ENCODE peak calls at places on chromosome 6, in five cellular contexts. A is AG09319, J is A549, B is tibial nerve, U is sigmoid colon. X is an unnamed sample.

GRCh38 chr6:12288211-12288618 is 1.9 kb upstream of the EDN1 start:
- DNase-seq in A (no peak), J (no peak), B (no peak), U (no peak), X (peak)

GRCh38 chr6:150395388-150396009 is 26.7 kb downstream of the IYD start:
- DNase-seq in A (no peak), J (peak), B (no peak), U (no peak), X (peak)

GRCh38 chr6:157036245-157036681 is 259.1 kb downstream of the ARID1B start:
- DNase-seq in A (no peak), J (no peak), B (no peak), U (no peak), X (no peak)

GRCh38 chr6:147759088-147759487 is 250.6 kb downstream of the SAMD5 start:
- DNase-seq in A (peak), J (no peak), B (no peak), U (no peak), X (no peak)

GRCh38 chr6:88165877-88166492 is at the start of gene CNR1:
- DNase-seq in A (peak), J (peak), B (peak), U (peak), X (peak)

GRCh38 chr6:82331031-82331773 is 32.4 kb upstream of the TPBG start:
- DNase-seq in A (peak), J (peak), B (no peak), U (no peak), X (no peak)

GRCh38 chr6:126063512-126064146 is 77.3 kb downstream of the TRMT11 start:
- DNase-seq in A (no peak), J (no peak), B (no peak), U (no peak), X (no peak)

GRCh38 chr6:150143521-150144293 is 863 bp downstream of the PPP1R14C start:
- DNase-seq in A (no peak), J (no peak), B (no peak), U (no peak), X (peak)

GRCh38 chr6:131924881-131925474 is 26.2 kb downstream of the CCN2 start:
- DNase-seq in A (no peak), J (peak), B (no peak), U (no peak), X (no peak)

GRCh38 chr6:134630468-134631180 is 312.7 kb upstream of the SGK1 start:
- DNase-seq in A (no peak), J (no peak), B (no peak), U (no peak), X (no peak)

GRCh38 chr6:109330263-109330662 is 52.0 kb downstream of the CD164 start:
- DNase-seq in A (no peak), J (no peak), B (no peak), U (no peak), X (no peak)

GRCh38 chr6:22612241-22612640 is 42.9 kb downstream of the HDGFL1 start:
- DNase-seq in A (no peak), J (no peak), B (no peak), U (no peak), X (no peak)

GRCh38 chr6:53279301-53279700 is 69.4 kb downstream of the ELOVL5 start:
- DNase-seq in A (no peak), J (no peak), B (no peak), U (no peak), X (no peak)

GRCh38 chr6:2766767-2767314 is 1.6 kb downstream of the WRNIP1 start:
- DNase-seq in A (no peak), J (no peak), B (no peak), U (no peak), X (no peak)

GRCh38 chr6:15786846-15787245 is 124.0 kb upstream of the DTNBP1 start:
- DNase-seq in A (no peak), J (no peak), B (no peak), U (no peak), X (no peak)

GRCh38 chr6:53623497-53623896 is 42.1 kb downstream of the KLHL31 start:
- DNase-seq in A (no peak), J (no peak), B (no peak), U (no peak), X (no peak)

GRCh38 chr6:5261545-5262109 is 314 bp downstream of the FARS2 start:
- DNase-seq in A (no peak), J (no peak), B (no peak), U (no peak), X (no peak)

GRCh38 chr6:16660157-16660497 is 101.1 kb downstream of the ATXN1 start:
- DNase-seq in A (no peak), J (no peak), B (no peak), U (no peak), X (no peak)

GRCh38 chr6:160221423-160221822 is 37.2 kb downstream of the SLC22A2 start:
- DNase-seq in A (no peak), J (no peak), B (no peak), U (no peak), X (no peak)
- TF ChIP-seq CTCF in A (no peak), J (peak), B (no peak), U (peak), X (no peak)

DNA sequence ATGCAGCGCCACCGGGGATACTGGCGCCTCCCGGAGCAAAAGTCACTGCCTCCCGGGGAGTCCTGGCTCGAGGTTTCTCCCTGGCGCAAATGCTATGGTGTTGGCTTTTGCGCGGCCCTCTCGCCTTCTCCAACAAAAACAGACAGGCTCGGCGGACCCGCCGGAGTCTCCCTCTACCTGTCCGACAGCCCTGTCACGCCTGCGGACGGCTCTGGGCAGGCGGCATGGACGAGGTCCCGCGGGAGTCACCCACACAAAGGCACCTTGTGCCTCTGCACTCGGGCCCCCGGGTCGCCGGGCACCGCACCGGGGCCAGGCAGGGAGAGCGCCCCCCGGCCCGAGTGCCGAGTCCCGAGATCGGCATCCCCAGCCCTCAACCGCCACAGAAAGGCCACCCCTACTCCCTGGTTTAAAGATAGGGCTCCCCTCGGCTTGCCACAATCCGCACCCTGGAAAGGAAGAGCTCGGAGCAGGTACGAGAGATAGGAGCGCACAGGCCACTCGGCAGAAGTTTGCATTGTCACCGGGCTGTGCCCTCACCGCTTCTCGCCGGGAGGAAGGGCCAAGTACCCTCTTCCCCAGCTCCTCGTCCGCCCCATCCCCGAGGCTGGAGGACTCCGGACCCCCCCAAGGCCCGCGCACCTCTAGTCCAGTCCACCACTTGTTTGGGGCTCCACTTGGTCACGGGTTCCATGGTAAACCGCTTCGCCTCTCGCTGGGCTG is 903 bp downstream of the CNKSR3 start:
- DNase-seq in A (no peak), J (no peak), B (no peak), U (peak), X (peak)
- TF ChIP-seq CTCF in A (no peak), J (no peak), B (no peak), U (no peak), X (no peak)

GRCh38 chr6:36829919-36830544 is 9.2 kb downstream of the CPNE5 start:
- DNase-seq in A (no peak), J (no peak), B (peak), U (peak), X (no peak)

GRCh38 chr6:36830577-36830976 is 8.7 kb downstream of the CPNE5 start:
- DNase-seq in A (no peak), J (no peak), B (no peak), U (no peak), X (no peak)

GRCh38 chr6:36833182-36833789 is 6.0 kb downstream of the CPNE5 start:
- DNase-seq in A (no peak), J (no peak), B (no peak), U (no peak), X (no peak)

GRCh38 chr6:36834576-36835293 is 4.5 kb downstream of the CPNE5 start:
- DNase-seq in A (no peak), J (no peak), B (no peak), U (no peak), X (no peak)

GRCh38 chr6:36832313-36832712 is 6.9 kb downstream of the CPNE5 start:
- DNase-seq in A (no peak), J (no peak), B (no peak), U (no peak), X (no peak)
- TF ChIP-seq CTCF in A (no peak), J (no peak), B (no peak), U (no peak), X (no peak)

DNA sequence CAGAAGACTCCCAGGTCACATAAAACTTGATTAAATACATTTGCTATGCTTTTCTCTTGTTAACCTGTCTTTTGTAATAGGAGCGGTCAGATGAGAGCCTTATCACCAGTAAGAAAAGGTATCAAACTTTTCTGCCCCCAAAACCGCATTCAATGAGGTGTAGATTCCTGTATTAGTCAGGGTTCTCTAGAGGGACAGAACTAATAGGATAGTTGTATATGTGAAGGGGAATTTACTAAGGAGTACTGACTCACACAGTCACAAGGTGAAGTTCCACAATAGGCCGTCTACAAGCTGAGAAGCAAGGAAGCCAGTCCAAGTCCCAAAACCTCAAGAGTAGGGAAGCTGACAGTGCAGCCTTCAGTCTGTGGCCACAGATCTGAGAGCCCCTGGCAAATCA is 32.7 kb downstream of the PTPRK start:
- DNase-seq in A (no peak), J (no peak), B (no peak), U (no peak), X (peak)
- TF ChIP-seq CTCF in A (no peak), J (no peak), B (no peak), U (no peak), X (no peak)

DNA sequence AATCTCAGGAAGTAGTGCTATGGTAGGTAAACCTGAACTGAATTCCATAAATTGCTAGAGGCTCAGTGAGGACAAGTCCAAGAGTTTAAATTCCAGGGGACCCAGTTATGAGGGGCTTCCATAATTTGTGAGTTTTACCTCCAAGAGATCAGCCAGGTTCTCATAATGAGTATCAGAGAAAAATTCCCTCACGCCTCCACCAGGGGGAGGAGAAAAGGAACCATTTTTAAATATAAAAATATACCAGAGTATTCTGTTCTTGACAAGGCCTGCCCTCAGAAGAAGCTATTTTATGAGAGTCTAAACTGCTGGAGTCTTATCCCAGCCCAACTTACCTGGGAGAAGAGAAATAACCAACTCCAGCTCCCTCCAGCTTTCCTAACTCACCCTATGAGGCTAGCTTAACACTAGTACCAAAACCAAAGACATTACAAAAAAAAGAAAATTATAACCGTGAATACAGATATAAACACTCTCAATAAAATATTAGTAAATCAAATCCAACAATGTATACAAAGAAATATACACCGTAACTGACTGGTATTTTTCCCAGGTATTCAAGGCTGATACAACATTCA is 158.7 kb downstream of the TFAP2A start:
- DNase-seq in A (no peak), J (peak), B (no peak), U (no peak), X (peak)
- TF ChIP-seq CTCF in A (peak), J (no peak), B (peak), U (no peak), X (no peak)

DNA sequence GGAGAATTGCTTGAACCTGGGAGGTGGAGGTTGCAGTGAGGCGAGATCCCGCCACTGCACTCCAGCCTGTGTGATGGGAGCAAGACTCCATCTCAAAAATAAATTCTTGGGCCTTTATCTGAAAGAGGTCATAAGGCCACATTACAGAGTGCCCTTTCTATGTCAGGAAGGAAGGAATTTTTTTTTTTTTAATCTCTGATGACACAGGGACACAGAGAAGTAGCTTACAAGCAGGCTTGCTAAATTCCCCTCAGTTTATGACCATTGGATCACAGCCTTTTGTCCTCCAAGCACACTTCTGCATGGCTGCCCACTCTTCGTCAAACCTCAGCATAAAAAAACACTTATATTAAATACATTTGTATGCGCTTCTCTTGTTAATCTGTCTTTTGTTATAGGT is 7.5 kb upstream of the IFNGR1 start:
- DNase-seq in A (no peak), J (no peak), B (no peak), U (no peak), X (no peak)
- TF ChIP-seq CTCF in A (no peak), J (no peak), B (no peak), U (no peak), X (no peak)

GRCh38 chr6:155026366-155027045 is 31.4 kb downstream of the TIAM2 start:
- DNase-seq in A (peak), J (peak), B (no peak), U (no peak), X (peak)
- TF ChIP-seq CTCF in A (no peak), J (no peak), B (no peak), U (no peak), X (no peak)

X was measured in Calu3.